ENCODE peak calls at places on chromosomes 11 and 22, in seven cellular contexts. B is heart right ventricle, E is endodermal cell, N is tibial nerve, Y is tibial artery, G is Karpas-422, L is coronary artery. M is an unnamed sample.

GRCh38 chr22:21937821-21938070 is 14.9 kb downstream of the PPM1F start:
- DNase-seq in B (peak; percentile 68), E (no peak), N (no peak), Y (no peak), G (no peak), L (peak; percentile 89), M (no peak)

GRCh38 chr22:41504397-41504796 is 35.5 kb downstream of the ACO2 start:
- DNase-seq in B (peak; percentile 58), E (no peak), N (no peak), Y (peak; percentile 93), G (peak; percentile 96), L (peak; percentile 87), M (peak; percentile 72)

GRCh38 chr22:36818010-36818642 is 1.3 kb upstream of the PVALB start:
- DNase-seq in B (no peak), E (no peak), N (no peak), Y (no peak), G (no peak), L (no peak), M (no peak)

GRCh38 chr22:26702906-26703830 is 45.8 kb downstream of the MIAT start:
- DNase-seq in B (no peak), E (no peak), N (no peak), Y (no peak), G (no peak), L (no peak), M (no peak)

GRCh38 chr11:95674669-95675358 is 114.8 kb downstream of the FAM76B start:
- DNase-seq in B (no peak), E (no peak), N (no peak), Y (no peak), G (no peak), L (no peak), M (no peak)

GRCh38 chr22:32754413-32755041 is 47.0 kb upstream of the TIMP3 start:
- DNase-seq in B (peak; percentile 44), E (no peak), N (peak; percentile 45), Y (peak; percentile 76), G (no peak), L (no peak), M (no peak)

GRCh38 chr22:23591203-23591791 is 11.2 kb upstream of the IGLL1 start:
- DNase-seq in B (peak; percentile 59), E (peak; percentile 95), N (peak; percentile 50), Y (no peak), G (peak; percentile 93), L (no peak), M (peak; percentile 73)

GRCh38 chr11:91913407-91913806 is 311.2 kb upstream of the FAT3 start:
- DNase-seq in B (no peak), E (no peak), N (no peak), Y (no peak), G (no peak), L (no peak), M (no peak)

GRCh38 chr22:33677536-33677935 is 242.7 kb downstream of the LARGE1 start:
- DNase-seq in B (no peak), E (no peak), N (no peak), Y (no peak), G (no peak), L (no peak), M (no peak)

GRCh38 chr11:10625982-10626311 is 57.5 kb upstream of the LYVE1 start:
- DNase-seq in B (peak; percentile 43), E (peak; percentile 42), N (no peak), Y (peak; percentile 88), G (no peak), L (peak; percentile 81), M (no peak)

GRCh38 chr11:16825091-16825490 is 86.6 kb downstream of the C11orf58 start:
- DNase-seq in B (no peak), E (peak; percentile 66), N (no peak), Y (no peak), G (peak; percentile 96), L (no peak), M (no peak)

GRCh38 chr11:60899021-60899936 is 7.1 kb downstream of the PRPF19 start:
- DNase-seq in B (no peak), E (peak; percentile 80), N (peak; percentile 52), Y (no peak), G (peak; percentile 73), L (no peak), M (peak; percentile 68)

GRCh38 chr11:118214210-118214914 is 10.4 kb downstream of the JAML start:
- DNase-seq in B (no peak), E (no peak), N (no peak), Y (no peak), G (peak; percentile 78), L (no peak), M (peak; percentile 92)

GRCh38 chr22:35616043-35616442 is 1.1 kb downstream of the MB start:
- DNase-seq in B (no peak), E (no peak), N (no peak), Y (no peak), G (no peak), L (no peak), M (no peak)

GRCh38 chr22:25153961-25154685 is 45.5 kb upstream of the CRYBB3 start:
- DNase-seq in B (peak; percentile 41), E (peak; percentile 63), N (peak; percentile 54), Y (peak; percentile 88), G (no peak), L (no peak), M (no peak)

GRCh38 chr11:14908214-14908880 is 16.3 kb upstream of the CYP2R1 start:
- DNase-seq in B (no peak), E (peak; percentile 73), N (peak; percentile 19), Y (no peak), G (peak; percentile 73), L (no peak), M (peak; percentile 62)

GRCh38 chr11:20474951-20475517 is 87.5 kb downstream of the PRMT3 start:
- DNase-seq in B (no peak), E (no peak), N (no peak), Y (no peak), G (no peak), L (no peak), M (peak; percentile 29)

GRCh38 chr22:19358703-19359553 is 67.4 kb upstream of the CLTCL1 start:
- DNase-seq in B (no peak), E (no peak), N (no peak), Y (no peak), G (no peak), L (no peak), M (no peak)

GRCh38 chr11:71446942-71447688 is 1.1 kb downstream of the DHCR7 start:
- DNase-seq in B (no peak), E (no peak), N (peak; percentile 62), Y (peak; percentile 65), G (no peak), L (no peak), M (peak; percentile 89)

GRCh38 chr22:37184816-37185541 is 3.1 kb downstream of the C1QTNF6 start:
- DNase-seq in B (no peak), E (no peak), N (no peak), Y (no peak), G (no peak), L (no peak), M (no peak)

DNA sequence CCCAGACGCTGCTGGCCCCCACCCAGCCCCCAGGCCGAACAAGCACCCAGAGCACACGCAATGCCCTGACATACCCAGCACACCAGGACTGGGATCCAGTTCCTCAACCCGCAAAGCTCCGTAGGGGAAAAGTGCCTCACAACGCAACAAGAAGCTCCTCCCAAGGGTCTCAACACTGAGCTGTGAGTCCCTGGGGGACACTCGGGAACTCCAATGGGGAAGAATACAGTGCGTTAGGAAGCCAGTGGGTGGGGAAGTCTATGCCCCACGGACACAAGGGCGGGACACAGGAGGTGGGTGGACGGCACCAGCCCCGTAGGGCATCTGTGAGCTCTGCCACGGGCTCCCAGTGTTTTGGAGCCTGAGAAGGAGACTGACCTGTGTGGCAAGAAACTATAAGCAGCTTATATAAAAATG is 1.6 kb downstream of the DEAF1 start:
- DNase-seq in B (no peak), E (no peak), N (no peak), Y (no peak), G (peak; percentile 42), L (no peak), M (peak; percentile 80)
- H3K4me3 ChIP-seq in B (peak overlapping the region; percentile 89), E (peak overlapping the region; percentile 66), N (peak overlapping the region; percentile 17), Y (peak overlapping the region; percentile 93), G (peak overlapping the region; percentile 84), L (peak overlapping the region; percentile 89), M (peak overlapping the region; percentile 64)

GRCh38 chr11:73158356-73159051 is 16.4 kb upstream of the FCHSD2 start:
- DNase-seq in B (no peak), E (peak; percentile 29), N (no peak), Y (peak; percentile 45), G (no peak), L (peak; percentile 46), M (no peak)

GRCh38 chr11:73156686-73157085 is 14.6 kb upstream of the FCHSD2 start:
- DNase-seq in B (no peak), E (no peak), N (no peak), Y (peak; percentile 11), G (no peak), L (peak; percentile 52), M (no peak)

GRCh38 chr11:73154178-73154577 is 12.1 kb upstream of the FCHSD2 start:
- DNase-seq in B (no peak), E (peak; percentile 10), N (no peak), Y (peak; percentile 58), G (peak; percentile 91), L (peak; percentile 65), M (peak; percentile 99)

GRCh38 chr11:73157141-73158010 is 15.3 kb upstream of the FCHSD2 start:
- DNase-seq in B (peak; percentile 57), E (peak; percentile 38), N (no peak), Y (peak; percentile 87), G (peak; percentile 89), L (peak; percentile 92), M (peak; percentile 94)

GRCh38 chr11:73156114-73156513 is 14.0 kb upstream of the FCHSD2 start:
- DNase-seq in B (no peak), E (no peak), N (no peak), Y (peak; percentile 7), G (no peak), L (peak; percentile 46), M (no peak)
- H3K4me3 ChIP-seq in B (no peak overlapping the region), E (no peak overlapping the region), N (no peak overlapping the region), Y (no peak overlapping the region), G (no peak overlapping the region), L (no peak overlapping the region), M (no peak overlapping the region)

GRCh38 chr11:102435688-102436087 is 16.9 kb downstream of the TMEM123 start:
- DNase-seq in B (no peak), E (no peak), N (no peak), Y (no peak), G (no peak), L (no peak), M (no peak)
- H3K4me3 ChIP-seq in B (no peak overlapping the region), E (peak overlapping the region; percentile 45), N (no peak overlapping the region), Y (no peak overlapping the region), G (no peak overlapping the region), L (no peak overlapping the region), M (no peak overlapping the region)

GRCh38 chr11:64660706-64661105 is 62.3 kb downstream of the NRXN2 start:
- DNase-seq in B (no peak), E (no peak), N (no peak), Y (no peak), G (no peak), L (no peak), M (no peak)

GRCh38 chr11:64660205-64660604 is 62.8 kb downstream of the NRXN2 start:
- DNase-seq in B (no peak), E (no peak), N (no peak), Y (no peak), G (no peak), L (no peak), M (peak; percentile 12)

GRCh38 chr11:64663656-64664055 is 59.3 kb downstream of the NRXN2 start:
- DNase-seq in B (no peak), E (no peak), N (no peak), Y (no peak), G (no peak), L (no peak), M (no peak)

GRCh38 chr11:64661146-64661545 is 61.9 kb downstream of the NRXN2 start:
- DNase-seq in B (no peak), E (peak; percentile 44), N (no peak), Y (peak; percentile 83), G (no peak), L (peak; percentile 86), M (peak; percentile 89)

GRCh38 chr11:64661622-64662021 is 61.4 kb downstream of the NRXN2 start:
- DNase-seq in B (no peak), E (no peak), N (no peak), Y (no peak), G (no peak), L (no peak), M (no peak)
- H3K4me3 ChIP-seq in B (no peak overlapping the region), E (no peak overlapping the region), N (no peak overlapping the region), Y (peak overlapping the region; percentile 47), G (no peak overlapping the region), L (no peak overlapping the region), M (no peak overlapping the region)